ENCODE peak calls at places on chromosomes 1 and 21, in ten cellular contexts. B is astrocyte of the cerebellum; H is type B pancreatic cell; P is fibroblast of the aortic adventitia; S is stimulated activated CD4-positive, alpha-beta T cell treated with anti-CD3 and anti-CD28 coated beads, Interleukin-12 subunit alpha, Interleukin-12 subunit beta, amount 100 ng/mL, for 4 hours; T is T-cell; M is NCI-H1092 treated with DMSO at 0.1 percent for 48 hours; I is M059J; C is A673; X is HS-5. J is an unnamed sample.

GRCh38 chr1:200670215-200671118 is 760 bp upstream of the DDX59 start:
- DNase-seq in X (no peak), H (no peak), C (peak; percentile 73), B (peak; percentile 27), T (no peak), P (peak; percentile 12), M (peak; percentile 82), I (peak; percentile 76), S (no peak), J (peak; percentile 88)

GRCh38 chr21:42031816-42032215 is 21.7 kb upstream of the ZBTB21 start:
- DNase-seq in X (no peak), T (no peak), S (no peak), C (no peak), B (no peak), P (no peak), M (peak; percentile 24), I (no peak), H (no peak), J (no peak)

GRCh38 chr1:42913426-42914091 is 45.1 kb downstream of the SLC2A1 start:
- DNase-seq in P (peak; percentile 89), M (peak; percentile 77), T (peak; percentile 71), H (peak; percentile 52), C (peak; percentile 90), B (peak; percentile 83), S (no peak), X (no peak), I (peak; percentile 73), J (peak; percentile 80)

GRCh38 chr1:53460211-53460634 is 1.0 kb downstream of the DMRTB1 start:
- DNase-seq in H (no peak), M (no peak), X (no peak), P (no peak), I (no peak), S (no peak), T (no peak), C (no peak), B (no peak), J (no peak)

GRCh38 chr1:47663286-47663685 is 225.4 kb downstream of the FOXD2 start:
- DNase-seq in I (peak; percentile 32), H (no peak), S (no peak), P (no peak), M (no peak), T (no peak), X (no peak), C (no peak), B (no peak), J (no peak)

GRCh38 chr1:22662318-22662717 is 9.3 kb downstream of the C1QB start:
- DNase-seq in M (peak; percentile 34), H (no peak), S (no peak), P (no peak), I (peak; percentile 25), C (peak; percentile 49), T (no peak), X (no peak), B (no peak), J (peak; percentile 98)

GRCh38 chr1:42742141-42742540 is 2.1 kb upstream of the CLDN19 start:
- DNase-seq in B (no peak), P (no peak), X (no peak), T (no peak), I (no peak), M (no peak), H (no peak), S (no peak), C (no peak), J (no peak)

GRCh38 chr1:10515627-10516026 is 40.9 kb downstream of the PEX14 start:
- DNase-seq in C (no peak), I (no peak), B (no peak), S (no peak), X (no peak), T (no peak), H (no peak), M (no peak), P (no peak), J (no peak)